ENCODE peak calls at places on chromosomes 13 and 19, in eight cellular contexts. F, O, K, J, X, E, Z and T are unnamed samples. For H3K4me1, the result is how much of the 10 kb centered on the place peaks cover.

GRCh38 chr19:1013218-1013617 is 7.7 kb downstream of the TMEM259 start:
- DNase-seq in F (no peak), O (no peak), K (no peak), J (no peak), X (no peak), E (no peak), Z (no peak), T (no peak)

GRCh38 chr19:41886761-41887710 is 4.1 kb downstream of the ARHGEF1 start:
- DNase-seq in F (no peak), O (no peak), K (no peak), J (no peak), X (no peak), E (no peak), Z (no peak), T (no peak)

GRCh38 chr19:22422220-22422619 is at the start of gene ZNF98:
- DNase-seq in F (no peak), O (peak), K (no peak), J (peak), X (peak), E (no peak), Z (no peak), T (peak)

GRCh38 chr13:109372666-109373065 is 413.7 kb downstream of the IRS2 start:
- DNase-seq in F (no peak), O (no peak), K (no peak), J (no peak), X (no peak), E (no peak), Z (no peak), T (no peak)

GRCh38 chr19:1538978-1539377 is 15.1 kb downstream of the PLK5 start:
- DNase-seq in F (no peak), O (no peak), K (no peak), J (no peak), X (no peak), E (no peak), Z (no peak), T (no peak)

GRCh38 chr19:50427997-50428425 is 4.7 kb upstream of the MYBPC2 start:
- DNase-seq in F (peak), O (peak), K (no peak), J (peak), X (peak), E (peak), Z (peak), T (peak)

GRCh38 chr13:111216166-111216960 is 101.3 kb downstream of the ARHGEF7 start:
- DNase-seq in F (no peak), O (no peak), K (no peak), J (peak), X (no peak), E (no peak), Z (peak), T (no peak)

GRCh38 chr19:32977269-32977668 is 5.2 kb downstream of the FAAP24 start:
- DNase-seq in F (no peak), O (no peak), K (no peak), J (no peak), X (no peak), E (peak), Z (no peak), T (no peak)

GRCh38 chr19:3547301-3547731 is 8.3 kb downstream of the TEKTIP1 start:
- DNase-seq in F (no peak), O (no peak), K (no peak), J (no peak), X (no peak), E (no peak), Z (no peak), T (no peak)

GRCh38 chr19:42423462-42424344 is 3.5 kb downstream of the LIPE start:
- DNase-seq in F (peak), O (peak), K (peak), J (peak), X (peak), E (peak), Z (peak), T (peak)

GRCh38 chr19:7926021-7926726 is at the start of gene CTXN1:
- DNase-seq in F (peak), O (peak), K (no peak), J (peak), X (peak), E (peak), Z (peak), T (peak)

GRCh38 chr13:27632648-27633047 is 11.0 kb downstream of the POLR1D start:
- DNase-seq in F (no peak), O (no peak), K (no peak), J (no peak), X (no peak), E (no peak), Z (no peak), T (no peak)

GRCh38 chr19:20077791-20078463 is at the start of gene ZNF90:
- DNase-seq in F (peak), O (peak), K (peak), J (peak), X (peak), E (peak), Z (peak), T (peak)

GRCh38 chr13:105778196-105778595 is 757.3 kb downstream of the EFNB2 start:
- DNase-seq in F (no peak), O (no peak), K (no peak), J (no peak), X (no peak), E (no peak), Z (no peak), T (no peak)

GRCh38 chr13:105774739-105775460 is 760.6 kb downstream of the EFNB2 start:
- DNase-seq in F (no peak), O (no peak), K (no peak), J (no peak), X (no peak), E (peak), Z (no peak), T (no peak)

GRCh38 chr13:105773241-105773640 is 762.2 kb downstream of the EFNB2 start:
- DNase-seq in F (no peak), O (no peak), K (no peak), J (no peak), X (no peak), E (no peak), Z (no peak), T (no peak)

DNA sequence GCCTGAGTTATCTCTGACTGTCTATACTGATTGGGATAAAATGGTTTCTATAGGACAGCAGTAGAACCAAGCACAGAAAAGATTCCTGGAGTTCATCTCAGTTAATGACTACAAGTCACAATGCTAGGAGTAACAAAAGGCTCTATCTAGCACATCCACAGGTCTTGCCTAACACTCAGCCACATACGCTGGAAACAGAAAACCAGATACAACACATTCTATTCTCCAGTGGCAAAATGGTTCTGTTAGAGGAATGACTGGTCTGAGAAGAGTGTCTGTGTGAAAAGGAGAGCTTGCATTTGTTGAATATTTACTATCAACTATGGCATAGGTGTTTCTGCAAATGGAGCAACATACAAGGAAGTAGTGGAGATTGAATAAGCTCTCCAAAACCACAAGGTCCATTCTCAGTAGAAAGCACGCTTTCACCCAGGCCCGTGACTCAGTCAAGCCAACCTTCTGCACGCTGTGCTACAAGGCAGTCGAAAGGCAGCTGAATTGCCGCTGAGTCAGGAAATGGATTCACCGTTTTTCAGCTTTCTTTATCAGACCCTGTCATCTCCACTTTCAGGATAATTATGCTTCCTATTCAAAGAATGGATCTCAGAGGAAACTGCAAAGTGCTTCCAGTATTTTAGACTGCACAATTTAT is 761.4 kb downstream of the EFNB2 start:
- DNase-seq in F (no peak), O (no peak), K (no peak), J (no peak), X (no peak), E (peak), Z (no peak), T (no peak)
- H3K27ac ChIP-seq in F (no peak), O (no peak), K (no peak), J (no peak), X (no peak), E (no peak), Z (no peak), T (no peak)

GRCh38 chr19:6313398-6313969 is 19.9 kb downstream of the ACER1 start:
- DNase-seq in F (no peak), O (no peak), K (no peak), J (no peak), X (no peak), E (no peak), Z (no peak), T (no peak)

DNA sequence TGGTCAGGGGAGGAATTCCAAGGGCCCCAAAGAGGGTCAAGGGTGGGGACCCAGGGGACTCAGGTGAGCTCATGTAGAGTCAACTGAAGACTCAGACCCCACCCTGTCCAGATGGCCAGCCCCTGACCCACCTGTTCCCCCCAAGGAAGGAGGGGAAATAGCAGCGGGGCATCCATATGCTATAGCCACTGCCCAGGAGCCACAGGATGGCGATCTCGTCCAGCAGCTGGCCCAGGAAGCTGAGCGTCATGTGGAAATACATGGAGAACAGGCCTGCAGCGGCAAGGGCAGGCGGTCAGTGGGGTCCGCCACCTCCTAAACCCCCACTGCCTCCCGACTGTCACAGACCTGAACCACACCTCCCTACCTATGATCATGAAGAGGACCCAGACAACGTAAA is 21.4 kb downstream of the ACER1 start:
- DNase-seq in F (no peak), O (no peak), K (no peak), J (no peak), X (no peak), E (no peak), Z (peak), T (no peak)
- TF ChIP-seq CTCF in F (no peak), O (no peak), K (no peak), J (peak), X (no peak), E (no peak), Z (peak), T (no peak)

GRCh38 chr13:29487466-29488454 is 107.7 kb downstream of the SLC7A1 start:
- DNase-seq in F (no peak), O (no peak), K (no peak), J (no peak), X (no peak), E (no peak), Z (no peak), T (no peak)
- H3K4me1 ChIP-seq in F (under half), O (under half), K (under half), J (under half), X (under half), E (under half), Z (under half), T (under half)

DNA sequence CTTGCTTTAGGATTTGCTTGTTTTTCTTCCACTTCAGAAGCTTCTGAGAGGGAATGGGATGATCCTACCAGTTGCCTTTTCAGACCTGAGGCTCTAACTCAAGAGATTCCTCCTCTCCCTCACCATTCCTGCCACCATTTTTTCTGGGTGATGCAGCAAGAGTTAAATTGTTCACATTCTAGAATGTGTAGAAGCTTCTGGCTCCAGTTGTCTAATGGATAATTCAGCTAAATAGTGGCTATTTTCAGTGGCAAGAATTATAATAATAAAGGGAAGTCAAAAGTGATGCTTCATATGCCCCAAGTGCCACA is 20.9 kb downstream of the BBC3 start:
- DNase-seq in F (no peak), O (no peak), K (no peak), J (no peak), X (no peak), E (no peak), Z (no peak), T (no peak)
- H3K27ac ChIP-seq in F (peak), O (peak), K (peak), J (peak), X (no peak), E (peak), Z (peak), T (peak)